ENCODE peak calls at places on chromosomes 1 and 21, in seven cellular contexts. E is GM23338, V is OCI-LY7, S is PC-3, Q is hepatocyte, G is HCT116, N is MM.1S. P is an unnamed sample.
A peak's percentile ranks its signal among the peaks of the same experiment; 100 is the strongest.

GRCh38 chr1:192443616-192444015 is 126.8 kb downstream of the RGS21 start:
- DNase-seq in E (no peak), V (no peak), S (peak; percentile 60), Q (no peak), G (no peak), N (no peak), P (no peak)

GRCh38 chr1:231561663-231562383 is 33.4 kb downstream of the TSNAX start:
- DNase-seq in E (no peak), V (no peak), S (no peak), Q (no peak), G (no peak), N (no peak), P (no peak)

GRCh38 chr1:157739229-157739901 is 37.6 kb downstream of the FCRL2 start:
- DNase-seq in E (peak; percentile 21), V (no peak), S (no peak), Q (no peak), G (no peak), N (no peak), P (peak; percentile 12)

GRCh38 chr21:38625000-38625399 is 126.7 kb upstream of the ERG start:
- DNase-seq in E (no peak), V (no peak), S (no peak), Q (no peak), G (no peak), N (no peak), P (no peak)

GRCh38 chr1:35568975-35569395 is 4.1 kb upstream of the TFAP2E start:
- DNase-seq in E (peak; percentile 87), V (peak; percentile 75), S (peak; percentile 78), Q (peak; percentile 81), G (peak; percentile 35), N (peak; percentile 53), P (peak; percentile 80)

GRCh38 chr21:46060596-46061061 is 37.3 kb upstream of the COL6A2 start:
- DNase-seq in E (no peak), V (no peak), S (peak; percentile 99), Q (peak; percentile 55), G (no peak), N (no peak), P (no peak)

GRCh38 chr1:201562659-201563405 is 23.9 kb downstream of the NAV1 start:
- DNase-seq in E (no peak), V (no peak), S (no peak), Q (peak; percentile 20), G (no peak), N (no peak), P (no peak)

GRCh38 chr1:165988817-165989216 is 161.4 kb downstream of the UCK2 start:
- DNase-seq in E (no peak), V (no peak), S (no peak), Q (no peak), G (no peak), N (no peak), P (no peak)

GRCh38 chr1:227299238-227299637 is 19.1 kb downstream of the CDC42BPA start:
- DNase-seq in E (no peak), V (no peak), S (peak; percentile 49), Q (no peak), G (no peak), N (no peak), P (no peak)

GRCh38 chr1:237386362-237387143 is 344.6 kb downstream of the RYR2 start:
- DNase-seq in E (peak; percentile 70), V (peak; percentile 49), S (peak; percentile 25), Q (peak; percentile 34), G (peak; percentile 7), N (peak; percentile 29), P (peak; percentile 46)

GRCh38 chr21:31124005-31124404 is 85.7 kb upstream of the KRTAP19-8 start:
- DNase-seq in E (peak; percentile 29), V (no peak), S (no peak), Q (no peak), G (no peak), N (no peak), P (peak; percentile 18)

GRCh38 chr1:111989531-111990025 is at the start of gene KCND3:
- DNase-seq in E (peak; percentile 42), V (no peak), S (no peak), Q (peak; percentile 58), G (no peak), N (peak; percentile 17), P (peak; percentile 77)

GRCh38 chr1:88801575-88802208 is 89.7 kb downstream of the GTF2B start:
- DNase-seq in E (peak; percentile 15), V (no peak), S (no peak), Q (no peak), G (no peak), N (no peak), P (no peak)

GRCh38 chr1:16167331-16168143 is 11.7 kb upstream of the EPHA2 start:
- DNase-seq in E (peak; percentile 92), V (peak; percentile 73), S (peak; percentile 73), Q (peak; percentile 86), G (no peak), N (peak; percentile 42), P (peak; percentile 94)

GRCh38 chr1:32876341-32877210 is 5.9 kb upstream of the FNDC5 start:
- DNase-seq in E (peak; percentile 72), V (peak; percentile 73), S (peak; percentile 57), Q (peak; percentile 46), G (peak; percentile 28), N (peak; percentile 55), P (peak; percentile 65)

GRCh38 chr1:31783846-31784245 is 19.7 kb upstream of the ADGRB2 start:
- DNase-seq in E (no peak), V (no peak), S (no peak), Q (no peak), G (no peak), N (no peak), P (no peak)
- H3K4me1 ChIP-seq in E (peaks cover 33% of the 10 kb centered on the region), V (peaks cover 84% of the 10 kb centered on the region), S (no peaks in the 10 kb centered on the region), Q (peaks cover 22% of the 10 kb centered on the region), G (peaks cover 29% of the 10 kb centered on the region), N (no peaks in the 10 kb centered on the region), P (peaks cover 30% of the 10 kb centered on the region)

DNA sequence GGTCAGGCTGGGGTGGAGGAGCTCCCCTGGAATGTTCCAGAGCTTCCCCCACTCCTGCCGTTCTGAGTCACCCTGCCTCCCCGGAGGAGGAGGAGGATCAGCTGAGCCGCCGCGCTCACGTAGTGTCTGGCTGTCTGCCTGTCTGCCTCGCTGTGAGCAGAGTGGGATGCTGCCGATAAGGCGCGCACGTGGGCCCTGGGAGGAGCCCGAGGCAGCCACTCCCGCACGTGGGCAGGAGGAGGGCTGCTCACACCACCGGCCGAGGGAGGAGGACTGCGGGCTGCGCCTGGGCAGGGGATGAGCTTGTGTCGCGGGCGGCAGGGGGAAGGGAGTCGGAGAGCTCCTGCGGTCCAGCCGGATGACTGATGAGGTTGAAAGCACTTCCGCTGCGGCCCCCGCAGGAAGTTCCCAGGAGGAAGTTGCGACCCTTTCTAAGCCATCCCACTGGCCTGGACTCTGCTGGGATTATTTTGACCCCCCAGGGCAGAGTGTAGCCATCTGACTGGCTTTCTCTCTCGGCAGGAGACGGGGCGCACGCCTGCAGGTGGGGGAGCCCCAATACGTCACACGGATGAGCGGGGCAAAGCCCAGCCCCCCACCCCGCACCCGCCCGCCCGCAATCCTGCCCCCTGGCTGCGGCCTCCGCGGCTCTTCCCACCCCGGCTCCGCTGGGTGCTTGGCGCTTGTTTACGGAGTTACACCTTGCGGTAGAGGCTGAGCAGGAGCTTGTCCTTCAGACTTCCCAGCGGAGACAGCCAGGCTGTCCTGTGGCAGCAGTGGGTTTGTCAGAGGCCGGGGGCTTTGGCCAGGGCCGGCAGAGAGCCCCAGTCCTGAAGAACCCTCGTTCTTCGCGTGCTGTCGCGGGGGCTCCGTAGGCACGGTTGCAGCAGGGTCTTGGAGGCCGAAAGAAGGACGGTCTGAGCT is 9.8 kb downstream of the PDXK start:
- DNase-seq in E (peak; percentile 94), V (peak; percentile 50), S (peak; percentile 92), Q (peak; percentile 97), G (peak; percentile 42), N (no peak), P (peak; percentile 87)
- TF ChIP-seq CTCF in E (peak; percentile 26), V (peak; percentile 14), S (no peak), Q (peak; percentile 63), G (no peak), N (no peak), P (peak; percentile 56)

GRCh38 chr1:2132222-2133038 is 62.1 kb downstream of the FAAP20 start:
- DNase-seq in E (peak; percentile 85), V (no peak), S (peak; percentile 91), Q (peak; percentile 63), G (no peak), N (no peak), P (peak; percentile 79)
- TF ChIP-seq EZH2phosphoT487 in E (no peak), V (no peak), S (no peak), Q (no peak), G (no peak), N (no peak), P (no peak)

GRCh38 chr1:3594706-3595377 is 16.5 kb downstream of the MEGF6 start:
- DNase-seq in E (no peak), V (no peak), S (no peak), Q (no peak), G (no peak), N (no peak), P (no peak)
- H3K4me1 ChIP-seq in E (peaks cover 20% of the 10 kb centered on the region), V (peaks cover 29% of the 10 kb centered on the region), S (no peaks in the 10 kb centered on the region), Q (peaks cover 15% of the 10 kb centered on the region), G (no peaks in the 10 kb centered on the region), N (peaks cover 9% of the 10 kb centered on the region), P (peaks cover 43% of the 10 kb centered on the region)

P was measured in neural progenitor cell.